ENCODE peak calls at places on chromosomes 5 and 9, in eight cellular contexts. One of them, this sample, is unnamed.

GRCh38 chr5:72106922-72107873 is at the start of gene MAP1B:
- DNase-seq in Caki2: peak; percentile 92
- DNase-seq in kidney: peak; percentile 86
- DNase-seq in small intestine: no peak
- DNase-seq in type B pancreatic cell: peak; percentile 83
- DNase-seq in ELF-1: peak; percentile 98
- DNase-seq in LoVo: no peak
- DNase-seq in activated CD4-positive, alpha-beta memory T cell treated with anti-CD3 and anti-CD28 coated beads, Interleukin-2, amount 10 ng/mL, durations not matched to agents 7 days and 5 days: no peak
- DNase-seq in this sample: no peak

GRCh38 chr9:38284768-38285080 is 107.8 kb upstream of the ALDH1B1 start:
- DNase-seq in Caki2: no peak
- DNase-seq in kidney: no peak
- DNase-seq in small intestine: no peak
- DNase-seq in type B pancreatic cell: no peak
- DNase-seq in ELF-1: no peak
- DNase-seq in LoVo: no peak
- DNase-seq in activated CD4-positive, alpha-beta memory T cell treated with anti-CD3 and anti-CD28 coated beads, Interleukin-2, amount 10 ng/mL, durations not matched to agents 7 days and 5 days: no peak
- DNase-seq in this sample: no peak

GRCh38 chr9:108950168-108950567 is 16.0 kb downstream of the ABITRAM start:
- DNase-seq in Caki2: no peak
- DNase-seq in kidney: no peak
- DNase-seq in small intestine: no peak
- DNase-seq in type B pancreatic cell: no peak
- DNase-seq in ELF-1: no peak
- DNase-seq in LoVo: no peak
- DNase-seq in activated CD4-positive, alpha-beta memory T cell treated with anti-CD3 and anti-CD28 coated beads, Interleukin-2, amount 10 ng/mL, durations not matched to agents 7 days and 5 days: no peak
- DNase-seq in this sample: no peak

GRCh38 chr5:149404746-149405549 is 25.9 kb upstream of the IL17B start:
- DNase-seq in Caki2: no peak
- DNase-seq in kidney: no peak
- DNase-seq in small intestine: no peak
- DNase-seq in type B pancreatic cell: no peak
- DNase-seq in ELF-1: peak; percentile 65
- DNase-seq in LoVo: no peak
- DNase-seq in activated CD4-positive, alpha-beta memory T cell treated with anti-CD3 and anti-CD28 coated beads, Interleukin-2, amount 10 ng/mL, durations not matched to agents 7 days and 5 days: no peak
- DNase-seq in this sample: no peak

GRCh38 chr5:158121678-158122077 is 262.7 kb upstream of the CLINT1 start:
- DNase-seq in Caki2: no peak
- DNase-seq in kidney: no peak
- DNase-seq in small intestine: no peak
- DNase-seq in type B pancreatic cell: no peak
- DNase-seq in ELF-1: no peak
- DNase-seq in LoVo: no peak
- DNase-seq in activated CD4-positive, alpha-beta memory T cell treated with anti-CD3 and anti-CD28 coated beads, Interleukin-2, amount 10 ng/mL, durations not matched to agents 7 days and 5 days: no peak
- DNase-seq in this sample: no peak

GRCh38 chr5:39998518-39998917 is 573.7 kb upstream of the DAB2 start:
- DNase-seq in Caki2: no peak
- DNase-seq in kidney: no peak
- DNase-seq in small intestine: no peak
- DNase-seq in type B pancreatic cell: no peak
- DNase-seq in ELF-1: no peak
- DNase-seq in LoVo: no peak
- DNase-seq in activated CD4-positive, alpha-beta memory T cell treated with anti-CD3 and anti-CD28 coated beads, Interleukin-2, amount 10 ng/mL, durations not matched to agents 7 days and 5 days: no peak
- DNase-seq in this sample: no peak

GRCh38 chr5:53543401-53543800 is 17.0 kb upstream of the NDUFS4 start:
- DNase-seq in Caki2: no peak
- DNase-seq in kidney: no peak
- DNase-seq in small intestine: no peak
- DNase-seq in type B pancreatic cell: no peak
- DNase-seq in ELF-1: peak; percentile 50
- DNase-seq in LoVo: no peak
- DNase-seq in activated CD4-positive, alpha-beta memory T cell treated with anti-CD3 and anti-CD28 coated beads, Interleukin-2, amount 10 ng/mL, durations not matched to agents 7 days and 5 days: no peak
- DNase-seq in this sample: no peak

GRCh38 chr9:130058154-130058553 is 4.4 kb downstream of the GPR107 start:
- DNase-seq in Caki2: peak; percentile 14
- DNase-seq in kidney: no peak
- DNase-seq in small intestine: no peak
- DNase-seq in type B pancreatic cell: no peak
- DNase-seq in ELF-1: no peak
- DNase-seq in LoVo: no peak
- DNase-seq in activated CD4-positive, alpha-beta memory T cell treated with anti-CD3 and anti-CD28 coated beads, Interleukin-2, amount 10 ng/mL, durations not matched to agents 7 days and 5 days: no peak
- DNase-seq in this sample: no peak

GRCh38 chr5:62979472-62979871 is 400.9 kb downstream of the LRRC70 start:
- DNase-seq in Caki2: no peak
- DNase-seq in kidney: no peak
- DNase-seq in small intestine: no peak
- DNase-seq in type B pancreatic cell: no peak
- DNase-seq in ELF-1: no peak
- DNase-seq in LoVo: no peak
- DNase-seq in activated CD4-positive, alpha-beta memory T cell treated with anti-CD3 and anti-CD28 coated beads, Interleukin-2, amount 10 ng/mL, durations not matched to agents 7 days and 5 days: no peak
- DNase-seq in this sample: no peak

GRCh38 chr9:136525841-136526499 is 19.9 kb downstream of the NOTCH1 start:
- DNase-seq in Caki2: no peak
- DNase-seq in kidney: peak; percentile 90
- DNase-seq in small intestine: no peak
- DNase-seq in type B pancreatic cell: no peak
- DNase-seq in ELF-1: peak; percentile 64
- DNase-seq in LoVo: no peak
- DNase-seq in activated CD4-positive, alpha-beta memory T cell treated with anti-CD3 and anti-CD28 coated beads, Interleukin-2, amount 10 ng/mL, durations not matched to agents 7 days and 5 days: no peak
- DNase-seq in this sample: no peak